ENCODE peak calls at places on chromosomes 11 and 22, in nine cellular contexts. One of them, this sample, is unnamed.

GRCh38 chr11:9951714-9952275 is 287.9 kb downstream of the SWAP70 start:
- DNase-seq in ovary: no peak
- DNase-seq in tibial artery: no peak
- DNase-seq in iPS DF 6.9: no peak
- DNase-seq in ELF-1: no peak
- DNase-seq in Jurkat, Clone E6-1: no peak
- DNase-seq in effector memory CD4-positive, alpha-beta T cell: no peak
- DNase-seq in substantia nigra: no peak
- DNase-seq in AG08395: peak; percentile 3
- DNase-seq in this sample: no peak

GRCh38 chr11:16392646-16393045 is 36.3 kb upstream of the SOX6 start:
- DNase-seq in ovary: no peak
- DNase-seq in tibial artery: no peak
- DNase-seq in iPS DF 6.9: no peak
- DNase-seq in ELF-1: no peak
- DNase-seq in Jurkat, Clone E6-1: no peak
- DNase-seq in effector memory CD4-positive, alpha-beta T cell: no peak
- DNase-seq in substantia nigra: no peak
- DNase-seq in AG08395: no peak
- DNase-seq in this sample: no peak

GRCh38 chr11:3193373-3194015 is 25.1 kb downstream of the MRGPRG start:
- DNase-seq in ovary: no peak
- DNase-seq in tibial artery: peak; percentile 48
- DNase-seq in iPS DF 6.9: no peak
- DNase-seq in ELF-1: no peak
- DNase-seq in Jurkat, Clone E6-1: no peak
- DNase-seq in effector memory CD4-positive, alpha-beta T cell: no peak
- DNase-seq in substantia nigra: no peak
- DNase-seq in AG08395: no peak
- DNase-seq in this sample: no peak

GRCh38 chr22:42967933-42968332 is 47.0 kb downstream of the PACSIN2 start:
- DNase-seq in ovary: no peak
- DNase-seq in tibial artery: peak; percentile 80
- DNase-seq in iPS DF 6.9: no peak
- DNase-seq in ELF-1: no peak
- DNase-seq in Jurkat, Clone E6-1: no peak
- DNase-seq in effector memory CD4-positive, alpha-beta T cell: no peak
- DNase-seq in substantia nigra: no peak
- DNase-seq in AG08395: peak; percentile 73
- DNase-seq in this sample: no peak

GRCh38 chr22:19884161-19884953 is 29.7 kb upstream of the GNB1L start:
- DNase-seq in ovary: no peak
- DNase-seq in tibial artery: peak; percentile 61
- DNase-seq in iPS DF 6.9: no peak
- DNase-seq in ELF-1: no peak
- DNase-seq in Jurkat, Clone E6-1: no peak
- DNase-seq in effector memory CD4-positive, alpha-beta T cell: no peak
- DNase-seq in substantia nigra: no peak
- DNase-seq in AG08395: no peak
- DNase-seq in this sample: no peak

GRCh38 chr11:76588455-76589325 is 81.9 kb downstream of the LRRC32 start:
- DNase-seq in ovary: no peak
- DNase-seq in tibial artery: no peak
- DNase-seq in iPS DF 6.9: no peak
- DNase-seq in ELF-1: peak; percentile 81
- DNase-seq in Jurkat, Clone E6-1: no peak
- DNase-seq in effector memory CD4-positive, alpha-beta T cell: no peak
- DNase-seq in substantia nigra: no peak
- DNase-seq in AG08395: no peak
- DNase-seq in this sample: no peak

GRCh38 chr11:74929431-74930363 is 19.2 kb downstream of the XRRA1 start:
- DNase-seq in ovary: peak; percentile 32
- DNase-seq in tibial artery: peak; percentile 67
- DNase-seq in iPS DF 6.9: peak; percentile 57
- DNase-seq in ELF-1: peak; percentile 58
- DNase-seq in Jurkat, Clone E6-1: peak; percentile 84
- DNase-seq in effector memory CD4-positive, alpha-beta T cell: peak; percentile 23
- DNase-seq in substantia nigra: peak; percentile 14
- DNase-seq in AG08395: peak; percentile 77
- DNase-seq in this sample: peak; percentile 71

GRCh38 chr22:42347281-42347824 is 76.9 kb upstream of the TCF20 start:
- DNase-seq in ovary: no peak
- DNase-seq in tibial artery: no peak
- DNase-seq in iPS DF 6.9: no peak
- DNase-seq in ELF-1: no peak
- DNase-seq in Jurkat, Clone E6-1: peak; percentile 64
- DNase-seq in effector memory CD4-positive, alpha-beta T cell: no peak
- DNase-seq in substantia nigra: no peak
- DNase-seq in AG08395: no peak
- DNase-seq in this sample: no peak

GRCh38 chr11:19079643-19080440 is 19.3 kb upstream of the MRGPRX2 start:
- DNase-seq in ovary: no peak
- DNase-seq in tibial artery: no peak
- DNase-seq in iPS DF 6.9: no peak
- DNase-seq in ELF-1: peak; percentile 60
- DNase-seq in Jurkat, Clone E6-1: no peak
- DNase-seq in effector memory CD4-positive, alpha-beta T cell: no peak
- DNase-seq in substantia nigra: no peak
- DNase-seq in AG08395: peak; percentile 92
- DNase-seq in this sample: no peak

GRCh38 chr11:43130616-43131015 is 181.2 kb upstream of the API5 start:
- DNase-seq in ovary: no peak
- DNase-seq in tibial artery: no peak
- DNase-seq in iPS DF 6.9: peak; percentile 7
- DNase-seq in ELF-1: peak; percentile 53
- DNase-seq in Jurkat, Clone E6-1: no peak
- DNase-seq in effector memory CD4-positive, alpha-beta T cell: no peak
- DNase-seq in substantia nigra: peak; percentile 2
- DNase-seq in AG08395: no peak
- DNase-seq in this sample: no peak

GRCh38 chr22:40403141-40403540 is 32.7 kb downstream of the SGSM3 start:
- DNase-seq in ovary: no peak
- DNase-seq in tibial artery: no peak
- DNase-seq in iPS DF 6.9: no peak
- DNase-seq in ELF-1: no peak
- DNase-seq in Jurkat, Clone E6-1: no peak
- DNase-seq in effector memory CD4-positive, alpha-beta T cell: no peak
- DNase-seq in substantia nigra: no peak
- DNase-seq in AG08395: no peak
- DNase-seq in this sample: no peak

GRCh38 chr22:41787331-41787730 is 13.1 kb upstream of the CCDC134 start:
- DNase-seq in ovary: no peak
- DNase-seq in tibial artery: no peak
- DNase-seq in iPS DF 6.9: no peak
- DNase-seq in ELF-1: no peak
- DNase-seq in Jurkat, Clone E6-1: no peak
- DNase-seq in effector memory CD4-positive, alpha-beta T cell: no peak
- DNase-seq in substantia nigra: no peak
- DNase-seq in AG08395: no peak
- DNase-seq in this sample: no peak

GRCh38 chr11:71940561-71941219 is 11.8 kb downstream of the RNF121 start:
- DNase-seq in ovary: no peak
- DNase-seq in tibial artery: no peak
- DNase-seq in iPS DF 6.9: no peak
- DNase-seq in ELF-1: no peak
- DNase-seq in Jurkat, Clone E6-1: no peak
- DNase-seq in effector memory CD4-positive, alpha-beta T cell: no peak
- DNase-seq in substantia nigra: no peak
- DNase-seq in AG08395: no peak
- DNase-seq in this sample: no peak

GRCh38 chr22:30267382-30268302 is 991 bp upstream of the OSM start:
- DNase-seq in ovary: no peak
- DNase-seq in tibial artery: no peak
- DNase-seq in iPS DF 6.9: no peak
- DNase-seq in ELF-1: no peak
- DNase-seq in Jurkat, Clone E6-1: peak; percentile 57
- DNase-seq in effector memory CD4-positive, alpha-beta T cell: peak; percentile 25
- DNase-seq in substantia nigra: no peak
- DNase-seq in AG08395: no peak
- DNase-seq in this sample: no peak

GRCh38 chr11:47406896-47407745 is 1.3 kb upstream of the SLC39A13 start:
- DNase-seq in ovary: peak; percentile 35
- DNase-seq in tibial artery: no peak
- DNase-seq in iPS DF 6.9: no peak
- DNase-seq in ELF-1: no peak
- DNase-seq in Jurkat, Clone E6-1: no peak
- DNase-seq in effector memory CD4-positive, alpha-beta T cell: no peak
- DNase-seq in substantia nigra: no peak
- DNase-seq in AG08395: no peak
- DNase-seq in this sample: no peak

GRCh38 chr11:60842688-60843605 is 1.0 kb downstream of the CCDC86 start:
- DNase-seq in ovary: no peak
- DNase-seq in tibial artery: no peak
- DNase-seq in iPS DF 6.9: no peak
- DNase-seq in ELF-1: no peak
- DNase-seq in Jurkat, Clone E6-1: no peak
- DNase-seq in effector memory CD4-positive, alpha-beta T cell: no peak
- DNase-seq in substantia nigra: no peak
- DNase-seq in AG08395: no peak
- DNase-seq in this sample: no peak

GRCh38 chr11:19648321-19648720 is 64.3 kb upstream of the NAV2 start:
- DNase-seq in ovary: no peak
- DNase-seq in tibial artery: no peak
- DNase-seq in iPS DF 6.9: no peak
- DNase-seq in ELF-1: no peak
- DNase-seq in Jurkat, Clone E6-1: no peak
- DNase-seq in effector memory CD4-positive, alpha-beta T cell: no peak
- DNase-seq in substantia nigra: no peak
- DNase-seq in AG08395: no peak
- DNase-seq in this sample: no peak

GRCh38 chr22:40212126-40212525 is 34.4 kb downstream of the TNRC6B start:
- DNase-seq in ovary: no peak
- DNase-seq in tibial artery: no peak
- DNase-seq in iPS DF 6.9: no peak
- DNase-seq in ELF-1: no peak
- DNase-seq in Jurkat, Clone E6-1: no peak
- DNase-seq in effector memory CD4-positive, alpha-beta T cell: no peak
- DNase-seq in substantia nigra: no peak
- DNase-seq in AG08395: no peak
- DNase-seq in this sample: no peak

GRCh38 chr11:121961228-121961860 is 154.7 kb downstream of the BLID start:
- DNase-seq in ovary: no peak
- DNase-seq in tibial artery: no peak
- DNase-seq in iPS DF 6.9: no peak
- DNase-seq in ELF-1: no peak
- DNase-seq in Jurkat, Clone E6-1: no peak
- DNase-seq in effector memory CD4-positive, alpha-beta T cell: no peak
- DNase-seq in substantia nigra: no peak
- DNase-seq in AG08395: peak; percentile 32
- DNase-seq in this sample: no peak